ENCODE peak calls at places on chromosomes 16 and 17, in eight cellular contexts. O, H, V, F, K, Y, N and R are unnamed samples.

GRCh38 chr17:77322534-77323412 is 182.0 kb downstream of the SEC14L1 start:
- DNase-seq in O (peak; percentile 97), H (peak; percentile 83), V (peak; percentile 86), F (peak; percentile 62), K (peak; percentile 92), Y (peak; percentile 68), N (peak; percentile 97), R (peak; percentile 77)

GRCh38 chr16:77767826-77768225 is 20.5 kb upstream of the VAT1L start:
- DNase-seq in O (no peak), H (no peak), V (no peak), F (no peak), K (no peak), Y (no peak), N (no peak), R (no peak)

GRCh38 chr16:19131809-19132777 is 18.3 kb downstream of the ITPRIPL2 start:
- DNase-seq in O (no peak), H (no peak), V (no peak), F (no peak), K (no peak), Y (no peak), N (no peak), R (peak; percentile 24)

GRCh38 chr17:45006927-45007461 is 38.9 kb upstream of the C1QL1 start:
- DNase-seq in O (no peak), H (no peak), V (no peak), F (no peak), K (no peak), Y (no peak), N (no peak), R (no peak)

GRCh38 chr17:48711128-48711527 is 11.2 kb downstream of the PRAC1 start:
- DNase-seq in O (no peak), H (no peak), V (no peak), F (peak; percentile 4), K (no peak), Y (no peak), N (no peak), R (no peak)

GRCh38 chr16:73205153-73205549 is 157.2 kb upstream of the ZFHX3 start:
- DNase-seq in O (no peak), H (no peak), V (no peak), F (no peak), K (no peak), Y (no peak), N (no peak), R (no peak)

GRCh38 chr17:43030137-43030767 is 5.2 kb downstream of the RND2 start:
- DNase-seq in O (no peak), H (no peak), V (no peak), F (no peak), K (no peak), Y (no peak), N (no peak), R (no peak)

GRCh38 chr17:82388223-82388921 is 16.8 kb downstream of the UTS2R start:
- DNase-seq in O (no peak), H (peak; percentile 43), V (no peak), F (peak; percentile 65), K (no peak), Y (peak; percentile 52), N (no peak), R (no peak)

DNA sequence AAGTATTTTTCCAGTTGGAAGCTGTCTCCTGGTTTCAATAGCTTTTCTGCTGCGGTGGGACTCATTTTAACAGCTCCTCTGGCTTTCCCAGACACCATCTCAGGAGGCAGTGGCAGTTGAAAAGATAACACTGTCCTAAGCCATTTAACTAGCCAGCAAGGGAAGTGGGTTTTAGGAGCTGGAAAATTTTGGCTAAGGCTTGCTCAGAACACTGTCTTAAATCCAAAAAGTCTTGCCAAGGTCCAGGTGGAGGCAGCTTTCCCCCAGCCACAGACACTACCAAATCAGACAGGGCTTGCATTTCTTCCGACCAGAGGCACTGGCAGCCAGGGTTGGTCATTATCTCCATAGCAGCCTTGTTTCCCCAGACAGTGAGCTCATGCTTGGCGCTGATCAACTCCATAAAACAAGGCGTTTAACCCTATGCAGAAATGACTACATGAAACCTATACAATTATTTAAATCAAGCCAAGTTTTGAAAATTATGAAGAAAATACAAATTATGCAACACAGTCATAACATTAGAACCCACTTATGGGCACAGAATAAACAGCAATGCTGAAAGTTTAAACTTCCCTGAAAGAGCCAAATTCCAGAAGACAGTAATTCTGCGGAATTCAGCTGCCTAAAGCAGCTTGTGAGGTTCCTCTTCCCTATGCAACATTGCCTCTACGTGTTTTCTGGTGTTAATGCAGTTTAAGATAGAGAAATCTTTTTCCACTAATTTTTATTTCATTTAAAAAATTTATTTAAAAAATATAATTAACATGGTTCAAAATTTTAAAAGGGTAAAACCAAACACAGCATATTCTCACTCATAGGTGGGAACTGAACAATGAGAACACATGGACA is 25.0 kb downstream of the GABARAPL2 start:
- DNase-seq in O (peak; percentile 81), H (peak; percentile 69), V (no peak), F (no peak), K (peak; percentile 59), Y (peak; percentile 22), N (peak; percentile 36), R (no peak)
- TF ChIP-seq CTCF in O (no peak), H (no peak), V (no peak), F (no peak), K (no peak), Y (no peak), N (no peak), R (no peak)

DNA sequence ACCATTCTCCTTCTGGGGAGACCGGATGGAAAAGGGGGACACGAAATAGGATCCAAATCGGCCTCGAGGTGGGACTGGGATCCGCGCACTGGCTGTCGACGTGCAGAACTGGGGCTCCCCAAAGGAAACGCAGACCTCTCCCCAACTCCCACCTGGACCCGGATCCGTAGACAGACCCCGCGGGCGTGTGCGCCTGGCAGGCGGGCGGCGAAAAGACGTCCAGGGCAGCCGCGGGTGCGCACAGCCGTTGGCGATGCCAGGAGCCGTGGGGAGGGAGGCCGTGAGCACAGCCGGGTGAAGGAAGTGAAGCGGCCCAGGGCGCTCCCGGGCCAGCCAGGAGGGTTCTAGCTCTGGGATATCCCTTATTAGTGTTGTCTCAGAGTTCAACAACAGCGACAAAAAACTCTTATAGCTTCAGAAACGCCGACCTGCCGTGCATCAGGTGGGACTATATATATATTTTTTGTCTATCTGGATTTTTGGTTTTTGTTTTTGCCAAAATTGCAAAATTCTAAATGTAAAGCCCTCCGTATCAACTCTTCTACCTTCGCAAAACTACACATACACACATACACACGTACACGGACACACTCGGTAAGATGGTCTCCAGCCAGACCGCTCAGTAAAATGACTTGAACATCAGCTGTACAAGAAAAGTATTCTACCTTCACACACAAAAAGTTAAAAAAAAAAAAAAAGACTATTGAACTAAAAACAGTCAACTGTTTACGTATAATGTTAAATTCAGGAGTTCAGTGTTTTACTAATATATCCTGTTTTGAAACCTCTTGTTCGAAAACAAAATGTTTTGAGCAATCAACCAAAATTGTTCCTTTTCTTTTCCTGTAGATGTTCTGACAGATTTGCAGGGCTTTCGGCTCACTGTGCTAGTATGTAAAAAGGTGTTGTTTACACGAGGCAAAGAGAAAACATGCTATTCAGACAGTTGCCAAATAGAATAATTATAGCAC is 5.2 kb upstream of the AATF start:
- DNase-seq in O (no peak), H (no peak), V (no peak), F (no peak), K (no peak), Y (no peak), N (no peak), R (no peak)
- H3K4me3 ChIP-seq in O (no peak overlapping the region), H (no peak overlapping the region), V (no peak overlapping the region), F (no peak overlapping the region), K (no peak overlapping the region), Y (no peak overlapping the region), N (no peak overlapping the region), R (no peak overlapping the region)

GRCh38 chr17:7932483-7932891 is 481 bp downstream of the CNTROB start:
- DNase-seq in O (no peak), H (no peak), V (peak; percentile 84), F (no peak), K (peak; percentile 49), Y (peak; percentile 45), N (no peak), R (no peak)

GRCh38 chr17:7927596-7927995 is 2.1 kb downstream of the KCNAB3 start:
- DNase-seq in O (no peak), H (no peak), V (no peak), F (no peak), K (no peak), Y (no peak), N (no peak), R (no peak)

GRCh38 chr17:7931709-7932482 is at the start of the genes CNTROB and TRAPPC1:
- DNase-seq in O (peak; percentile 100), H (peak; percentile 100), V (peak; percentile 100), F (peak; percentile 93), K (peak; percentile 99), Y (peak; percentile 100), N (peak; percentile 92), R (peak; percentile 100)

GRCh38 chr17:7930841-7931631 is 710 bp downstream of the TRAPPC1 start:
- DNase-seq in O (no peak), H (no peak), V (no peak), F (no peak), K (no peak), Y (no peak), N (no peak), R (no peak)

DNA sequence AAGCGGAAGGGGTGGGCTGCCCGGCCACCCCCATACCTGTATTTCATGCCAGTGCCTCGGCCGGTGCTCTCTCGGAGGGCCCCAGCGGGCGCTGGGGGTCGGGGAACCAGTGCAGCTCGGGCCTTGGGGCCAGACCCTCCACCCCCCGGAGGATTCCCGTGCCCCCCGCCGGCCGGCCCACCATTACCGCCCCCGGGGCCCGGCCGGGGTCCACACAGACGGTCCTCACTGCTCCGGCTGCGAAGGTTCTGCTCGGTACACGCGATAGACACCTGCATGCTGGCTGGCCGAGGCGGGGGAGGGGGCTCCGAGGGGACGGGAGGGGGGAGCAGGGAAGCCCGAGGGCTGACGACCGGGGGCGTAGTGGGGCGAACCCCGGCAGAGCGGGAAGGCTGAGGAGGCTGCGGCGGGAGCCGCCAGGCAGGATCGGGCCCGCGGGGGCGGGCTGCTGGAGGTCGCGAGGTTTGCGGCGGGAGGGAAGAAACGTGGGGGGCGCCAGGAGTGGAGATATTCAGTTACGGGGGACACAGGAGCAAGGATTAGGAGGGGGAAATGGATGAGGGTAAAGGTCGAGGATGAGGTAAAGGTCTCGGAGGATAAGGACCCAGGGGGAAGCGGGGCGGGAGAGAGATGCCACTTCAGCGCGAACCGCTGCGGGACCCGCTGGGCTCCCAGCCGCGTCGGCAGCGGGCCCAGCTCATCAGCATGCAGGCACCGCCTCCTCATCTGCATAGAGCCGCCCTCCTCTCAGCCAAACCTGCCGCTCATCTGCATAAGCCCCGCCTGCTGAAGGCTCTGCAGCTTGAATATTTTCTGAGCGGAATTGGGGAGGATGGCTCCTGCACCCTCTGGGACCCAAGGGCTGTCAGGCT is at the start of gene KCNAB3:
- DNase-seq in O (no peak), H (peak; percentile 27), V (peak; percentile 83), F (peak; percentile 20), K (peak; percentile 66), Y (no peak), N (no peak), R (no peak)
- TF ChIP-seq CTCF in O (no peak), H (no peak), V (no peak), F (no peak), K (no peak), Y (no peak), N (no peak), R (no peak)

GRCh38 chr17:18187226-18187625 is 3.6 kb downstream of the ALKBH5 start:
- DNase-seq in O (no peak), H (no peak), V (no peak), F (no peak), K (no peak), Y (no peak), N (no peak), R (no peak)

GRCh38 chr17:18185832-18186231 is 2.2 kb downstream of the ALKBH5 start:
- DNase-seq in O (no peak), H (no peak), V (no peak), F (peak; percentile 5), K (no peak), Y (no peak), N (no peak), R (no peak)

GRCh38 chr17:18190629-18191028 is 7.0 kb downstream of the ALKBH5 start:
- DNase-seq in O (no peak), H (no peak), V (no peak), F (no peak), K (no peak), Y (no peak), N (no peak), R (no peak)

GRCh38 chr17:18186271-18186982 is 2.8 kb downstream of the ALKBH5 start:
- DNase-seq in O (no peak), H (no peak), V (no peak), F (peak; percentile 5), K (no peak), Y (no peak), N (no peak), R (no peak)

GRCh38 chr17:18187816-18188761 is 4.5 kb downstream of the ALKBH5 start:
- DNase-seq in O (no peak), H (peak; percentile 29), V (no peak), F (no peak), K (no peak), Y (no peak), N (no peak), R (no peak)
- H3K4me3 ChIP-seq in O (peak overlapping the region; percentile 96), H (peak overlapping the region; percentile 94), V (no peak overlapping the region), F (peak overlapping the region; percentile 69), K (peak overlapping the region; percentile 95), Y (peak overlapping the region; percentile 91), N (peak overlapping the region; percentile 89), R (peak overlapping the region; percentile 14)